ENCODE peak calls at places on chromosomes 1 and 21, in seven cellular contexts. P is upper lobe of right lung, K is tibial artery, L is GM23338, W is neural progenitor cell, N is breast epithelium, F is heart right ventricle. X is an unnamed sample. For H3K4me1, the result is how much of the 10 kb centered on the place peaks cover.

GRCh38 chr1:64387382-64388066 is 82.4 kb upstream of the CACHD1 start:
- DNase-seq in L (no peak), F (no peak), N (no peak), K (no peak), W (no peak), P (no peak), X (no peak)

GRCh38 chr1:239977414-239977813 is 114.3 kb upstream of the FMN2 start:
- DNase-seq in K (no peak), W (no peak), P (no peak), N (no peak), F (no peak), L (no peak), X (no peak)

GRCh38 chr1:97277891-97278662 is 556.5 kb downstream of the PTBP2 start:
- DNase-seq in P (no peak), W (no peak), F (no peak), L (no peak), K (no peak), N (no peak), X (no peak)

GRCh38 chr1:63322944-63323865 is 838 bp downstream of the FOXD3 start:
- DNase-seq in L (peak), K (no peak), P (no peak), W (peak), F (no peak), N (no peak), X (no peak)

GRCh38 chr1:48439380-48439779 is 32.6 kb downstream of the SPATA6 start:
- DNase-seq in F (no peak), W (no peak), P (no peak), N (no peak), L (no peak), K (no peak), X (no peak)

GRCh38 chr21:41868062-41868710 is 11.0 kb downstream of the PRDM15 start:
- DNase-seq in N (no peak), P (no peak), K (no peak), W (no peak), F (no peak), L (no peak), X (no peak)

GRCh38 chr1:225519166-225519863 is 91.5 kb upstream of the LBR start:
- DNase-seq in P (no peak), F (no peak), L (peak), K (no peak), W (peak), N (no peak), X (no peak)

GRCh38 chr1:15757575-15758401 is 807 bp upstream of the FBLIM1 start:
- DNase-seq in L (peak), P (no peak), K (peak), W (peak), N (no peak), F (peak), X (no peak)

GRCh38 chr1:56654126-56654923 is 9.2 kb downstream of the PRKAA2 start:
- DNase-seq in L (no peak), W (no peak), N (no peak), F (no peak), K (no peak), P (no peak), X (no peak)

GRCh38 chr1:61207416-61207815 is 125.1 kb downstream of the NFIA start:
- DNase-seq in W (no peak), K (no peak), P (no peak), N (no peak), L (no peak), F (no peak), X (no peak)

GRCh38 chr1:221503268-221503667 is 238.6 kb downstream of the DUSP10 start:
- DNase-seq in P (no peak), K (no peak), L (no peak), F (no peak), N (no peak), W (no peak), X (no peak)

GRCh38 chr1:244241438-244241837 is 190.4 kb downstream of the ZBTB18 start:
- DNase-seq in L (no peak), F (no peak), K (no peak), W (no peak), N (no peak), P (no peak), X (no peak)

GRCh38 chr1:213070399-213070798 is 19.4 kb downstream of the RPS6KC1 start:
- DNase-seq in N (no peak), K (no peak), L (no peak), F (peak), P (no peak), W (no peak), X (no peak)

GRCh38 chr1:175192111-175192629 is 406 bp downstream of the KIAA0040 start:
- DNase-seq in W (peak), F (peak), L (peak), P (peak), K (peak), N (peak), X (no peak)

GRCh38 chr1:204194771-204195170 is 1.5 kb downstream of the KISS1 start:
- DNase-seq in P (no peak), W (no peak), N (no peak), L (peak), F (no peak), K (no peak), X (no peak)

GRCh38 chr1:25697426-25698220 is 81.0 kb downstream of the MAN1C1 start:
- DNase-seq in F (no peak), K (no peak), L (peak), W (no peak), N (no peak), P (no peak), X (no peak)

GRCh38 chr1:25694591-25695007 is 78.0 kb downstream of the MAN1C1 start:
- DNase-seq in W (no peak), F (no peak), P (no peak), L (peak), K (no peak), N (no peak), X (no peak)

GRCh38 chr1:25695066-25695990 is 78.7 kb downstream of the MAN1C1 start:
- DNase-seq in W (peak), F (peak), K (peak), N (peak), P (peak), L (peak), X (peak)

GRCh38 chr1:25694167-25694566 is 77.6 kb downstream of the MAN1C1 start:
- DNase-seq in K (peak), N (no peak), P (no peak), F (no peak), L (no peak), W (no peak), X (peak)

DNA sequence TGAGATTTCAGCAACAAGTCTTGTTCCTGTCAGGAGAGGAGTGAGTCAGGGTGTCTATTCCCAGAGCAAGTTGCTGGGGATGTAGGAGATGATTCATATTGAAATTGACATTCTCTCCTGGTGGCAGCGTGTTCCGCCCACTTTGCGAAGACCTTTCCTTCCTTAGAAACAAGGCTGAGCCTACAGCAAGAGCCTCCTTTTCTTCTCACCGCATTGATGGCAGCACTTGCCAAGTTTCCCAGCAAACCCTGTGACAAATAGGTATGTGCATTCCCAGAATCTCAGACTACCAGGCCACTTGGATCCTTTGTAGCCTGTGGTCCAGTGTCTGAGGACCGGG is 79.4 kb downstream of the MAN1C1 start:
- DNase-seq in L (no peak), K (peak), P (no peak), F (no peak), N (no peak), W (no peak), X (peak)
- H3K27ac ChIP-seq in L (no peak), K (peak), P (peak), F (peak), N (peak), W (no peak), X (peak)

DNA sequence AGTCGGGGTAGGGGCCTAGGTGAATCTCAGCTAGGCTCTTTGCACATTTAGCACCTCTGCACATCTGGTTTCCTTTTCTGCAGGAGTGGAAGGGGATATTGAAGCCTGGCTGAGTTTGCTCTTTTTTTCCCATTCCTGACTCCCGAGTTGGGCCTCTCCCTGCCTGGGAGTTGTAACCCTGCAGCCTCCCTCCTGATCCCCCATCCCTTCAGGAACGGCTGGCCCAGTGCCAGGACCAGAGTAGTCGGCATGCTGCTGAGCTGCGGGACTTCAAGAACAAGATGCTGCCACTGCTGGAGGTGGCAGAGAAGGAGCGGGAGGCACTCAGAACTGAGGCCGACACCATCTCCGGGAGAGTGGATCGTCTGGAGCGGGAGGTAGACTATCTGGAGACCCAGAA is 846 bp downstream of the OLFML3 start:
- DNase-seq in F (peak), K (peak), N (no peak), P (no peak), W (no peak), L (no peak), X (no peak)
- H3K4me1 ChIP-seq in F (half or more), K (under half), N (under half), P (under half), W (half or more), L (half or more), X (under half)

GRCh38 chr1:32239335-32239734 is 7.7 kb upstream of the FAM167B start:
- DNase-seq in K (no peak), N (no peak), W (peak), F (no peak), L (peak), P (no peak), X (no peak)
- TF ChIP-seq CTCF in K (no peak), N (no peak), W (no peak), F (no peak), L (peak), P (no peak), X (no peak)

DNA sequence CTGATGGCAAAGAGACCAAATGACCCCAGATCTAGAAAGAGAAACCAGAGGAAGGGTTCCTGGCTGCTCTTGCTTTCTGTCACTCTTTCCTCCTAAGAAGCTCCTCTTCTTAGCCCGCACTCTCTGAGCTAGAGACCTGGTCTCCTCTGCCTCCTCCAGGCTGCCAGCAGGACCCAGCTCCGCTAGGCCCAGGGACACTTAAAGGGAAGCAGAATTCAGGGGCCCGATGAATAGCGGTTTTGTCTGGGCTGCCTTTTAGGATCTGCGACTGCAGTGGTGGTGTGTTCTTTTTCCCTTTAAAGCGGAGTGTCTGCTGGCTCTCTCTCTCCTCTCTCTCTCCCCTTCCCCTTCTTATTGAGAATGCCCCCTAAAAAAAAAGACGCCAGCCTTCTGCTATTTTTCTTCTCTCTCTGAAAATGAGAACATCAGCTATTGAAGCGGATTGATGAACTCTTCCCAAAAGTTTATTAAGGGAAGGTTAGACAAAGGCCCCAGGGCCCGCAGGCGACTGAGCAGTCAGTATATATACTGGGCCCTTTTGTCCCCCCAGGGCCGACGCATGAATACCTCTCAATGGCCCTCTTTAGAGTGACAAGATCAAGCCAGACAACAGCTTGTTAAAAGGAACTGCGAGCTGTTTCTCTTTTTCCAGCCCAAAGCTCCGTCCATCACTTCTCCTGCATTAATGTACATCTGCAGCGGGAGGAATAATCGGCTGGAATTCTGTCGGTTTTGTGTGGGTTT is 27.0 kb downstream of the PAX7 start:
- DNase-seq in F (no peak), L (peak), N (no peak), W (peak), K (no peak), P (no peak), X (no peak)
- H3K27ac ChIP-seq in F (no peak), L (no peak), N (no peak), W (no peak), K (no peak), P (no peak), X (no peak)